ENCODE peak calls at places on chromosomes 12 and 14, in seven cellular contexts. J is AML-193; V is transverse colon; I is naive thymus-derived CD8-positive, alpha-beta T cell; U is iris pigment epithelial cell; D is progenitor cell of endocrine pancreas; B is left colon. E is an unnamed sample.

GRCh38 chr12:104219908-104220404 is 4.4 kb downstream of the TXNRD1 start:
- DNase-seq in I (no peak), D (no peak), U (peak), J (peak), B (peak), V (peak), E (peak)

GRCh38 chr14:69291891-69292586 is 32.1 kb downstream of the GALNT16 start:
- DNase-seq in J (no peak), V (no peak), B (no peak), U (peak), D (no peak), I (no peak), E (peak)

GRCh38 chr14:104106471-104106991 is 21.0 kb downstream of the ASPG start:
- DNase-seq in D (no peak), U (no peak), J (no peak), I (no peak), V (peak), B (peak), E (no peak)

GRCh38 chr12:90974286-90974685 is 19.3 kb upstream of the CCER1 start:
- DNase-seq in B (no peak), D (no peak), U (peak), I (no peak), V (no peak), J (no peak), E (peak)

GRCh38 chr14:91038439-91038838 is 22.0 kb downstream of the RPS6KA5 start:
- DNase-seq in V (no peak), U (no peak), D (no peak), J (peak), I (no peak), B (no peak), E (no peak)

GRCh38 chr12:60872850-60873713 is 1277.3 kb downstream of the SLC16A7 start:
- DNase-seq in V (no peak), B (no peak), I (no peak), U (no peak), D (no peak), J (no peak), E (no peak)

GRCh38 chr12:32115404-32116104 is 8.9 kb downstream of the BICD1 start:
- DNase-seq in V (peak), D (no peak), U (peak), J (peak), B (peak), I (no peak), E (peak)

GRCh38 chr14:76863724-76864407 is 37.7 kb downstream of the LRRC74A start:
- DNase-seq in D (no peak), J (peak), B (peak), U (peak), I (no peak), V (peak), E (no peak)

GRCh38 chr12:28874758-28875157 is 274.3 kb upstream of the FAR2 start:
- DNase-seq in B (no peak), U (no peak), D (no peak), I (no peak), V (no peak), J (no peak), E (no peak)

GRCh38 chr12:25366159-25366558 is 115.4 kb upstream of the KRAS start:
- DNase-seq in D (no peak), V (no peak), U (no peak), J (no peak), B (no peak), I (no peak), E (no peak)

GRCh38 chr12:4643747-4644146 is 5.1 kb downstream of the AKAP3 start:
- DNase-seq in J (no peak), D (no peak), I (no peak), V (no peak), U (no peak), B (no peak), E (no peak)

GRCh38 chr14:21589317-21589716 is 9.4 kb upstream of the OR10G3 start:
- DNase-seq in J (no peak), B (no peak), D (no peak), U (no peak), V (no peak), I (no peak), E (no peak)

GRCh38 chr14:65010211-65010931 is 23.7 kb downstream of the FNTB start:
- DNase-seq in J (no peak), D (no peak), I (no peak), B (no peak), V (no peak), U (no peak), E (no peak)

GRCh38 chr14:24441904-24442239 is 704 bp downstream of the SDR39U1 start:
- DNase-seq in V (peak), U (peak), I (no peak), J (no peak), B (no peak), D (no peak), E (no peak)

GRCh38 chr12:56683-57346 is 9.8 kb upstream of the IQSEC3 start:
- DNase-seq in V (no peak), J (no peak), I (no peak), B (no peak), D (no peak), U (no peak), E (no peak)

GRCh38 chr14:40599726-40600125 is 1007.0 kb upstream of the LRFN5 start:
- DNase-seq in J (no peak), B (no peak), V (no peak), D (no peak), I (no peak), U (peak), E (no peak)

GRCh38 chr14:20794644-20795369 is 7.8 kb downstream of the RNASE1 start:
- DNase-seq in J (peak), U (no peak), B (no peak), V (no peak), D (no peak), I (no peak), E (no peak)

GRCh38 chr12:15664491-15664890 is 124.7 kb downstream of the EPS8 start:
- DNase-seq in V (no peak), I (no peak), U (no peak), B (no peak), D (no peak), J (no peak), E (peak)

GRCh38 chr12:84803661-84804060 is 108.9 kb downstream of the SLC6A15 start:
- DNase-seq in J (no peak), I (no peak), B (no peak), V (no peak), D (no peak), U (no peak), E (no peak)

GRCh38 chr12:6345319-6346071 is 3.6 kb upstream of the TNFRSF1A start:
- DNase-seq in I (no peak), V (no peak), U (peak), B (no peak), J (peak), D (no peak), E (peak)

GRCh38 chr12:32558941-32559340 is 120.2 kb upstream of the DNM1L start:
- DNase-seq in B (no peak), V (no peak), J (no peak), I (no peak), U (peak), D (no peak), E (no peak)

GRCh38 chr12:18629916-18630315 is 107.9 kb downstream of the PLCZ1 start:
- DNase-seq in J (no peak), B (no peak), I (no peak), U (no peak), D (no peak), V (no peak), E (peak)

GRCh38 chr12:1013618-1014489 is 22.8 kb downstream of the ERC1 start:
- DNase-seq in B (no peak), U (peak), I (no peak), V (no peak), D (no peak), J (no peak), E (peak)

GRCh38 chr14:75059642-75060041 is 4.2 kb downstream of the ACYP1 start:
- DNase-seq in U (peak), J (no peak), I (no peak), V (no peak), B (no peak), D (no peak), E (peak)

GRCh38 chr12:6772331-6772695 is at the start of gene LAG3:
- DNase-seq in B (no peak), U (no peak), D (no peak), V (peak), I (no peak), J (no peak), E (no peak)

GRCh38 chr14:24308342-24309124 is 756 bp upstream of the CIDEB start:
- DNase-seq in J (no peak), B (no peak), D (no peak), I (no peak), U (no peak), V (no peak), E (no peak)

GRCh38 chr14:49641697-49642129 is 6.7 kb upstream of the DNAAF2 start:
- DNase-seq in U (peak), B (peak), D (no peak), V (peak), I (no peak), J (no peak), E (peak)